ENCODE peak calls at places on chromosomes 16 and 17, in eight cellular contexts. P is sigmoid colon; W is uterus; K is CD8-positive, alpha-beta T cell; X is bronchial epithelial cell; F is upper lobe of left lung; O is fibroblast of the aortic adventitia; S is HL-60. N is an unnamed sample.
A peak's percentile ranks its signal among the peaks of the same experiment; 100 is the strongest.

GRCh38 chr16:66346221-66346620 is 20.3 kb upstream of the CDH5 start:
- DNase-seq in P (no peak), S (no peak), K (no peak), X (no peak), W (no peak), O (no peak), F (no peak), N (no peak)

GRCh38 chr16:29712770-29713169 is 33.0 kb downstream of the C16orf54 start:
- DNase-seq in S (no peak), X (no peak), W (no peak), O (no peak), P (no peak), K (no peak), F (no peak), N (no peak)

GRCh38 chr17:79849953-79850352 is 10.7 kb upstream of the CBX4 start:
- DNase-seq in P (no peak), K (no peak), O (no peak), X (no peak), F (no peak), S (no peak), W (no peak), N (no peak)

GRCh38 chr17:31225831-31226230 is 71.2 kb downstream of the OMG start:
- DNase-seq in K (no peak), S (no peak), F (no peak), O (no peak), X (no peak), W (no peak), P (no peak), N (no peak)

GRCh38 chr16:4263504-4264436 is 9.1 kb downstream of the TFAP4 start:
- DNase-seq in F (peak; percentile 38), P (peak; percentile 96), O (peak; percentile 94), X (no peak), W (peak; percentile 92), K (no peak), S (no peak), N (peak; percentile 97)

GRCh38 chr17:78108726-78109488 is 19.6 kb downstream of the TMC6 start:
- DNase-seq in W (no peak), S (no peak), F (no peak), K (no peak), X (no peak), O (no peak), P (peak; percentile 58), N (no peak)

GRCh38 chr17:32609085-32609484 is 122.3 kb downstream of the CDK5R1 start:
- DNase-seq in K (peak; percentile 64), W (no peak), X (peak; percentile 52), S (peak; percentile 87), F (peak; percentile 60), O (no peak), P (no peak), N (peak; percentile 27)

GRCh38 chr17:10276436-10276835 is 78.0 kb upstream of the GAS7 start:
- DNase-seq in F (no peak), P (no peak), W (no peak), O (no peak), K (no peak), X (no peak), S (no peak), N (no peak)

DNA sequence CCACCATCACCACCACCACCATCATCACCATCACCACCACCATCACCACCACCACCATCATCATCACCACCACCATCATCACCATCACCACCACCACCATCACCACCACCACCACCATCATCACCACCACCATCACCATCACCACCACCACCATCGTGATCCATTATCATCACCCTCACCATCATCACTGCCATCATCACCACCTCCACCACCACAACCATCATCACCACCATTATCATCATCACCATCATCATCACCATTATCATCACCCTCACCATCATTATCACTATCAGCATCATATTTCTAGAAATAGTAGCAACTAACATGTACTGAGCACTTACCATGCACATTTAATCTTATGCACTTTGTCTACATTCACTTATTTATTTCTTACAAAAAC is 94.9 kb downstream of the C16orf95 start:
- DNase-seq in F (no peak), W (no peak), O (no peak), K (no peak), P (no peak), X (no peak), S (no peak), N (no peak)
- H3K4me3 ChIP-seq in F (no peak overlapping the region), W (no peak overlapping the region), O (no peak overlapping the region), K (no peak overlapping the region), P (no peak overlapping the region), X (no peak overlapping the region), S (no peak overlapping the region), N (no peak overlapping the region)

DNA sequence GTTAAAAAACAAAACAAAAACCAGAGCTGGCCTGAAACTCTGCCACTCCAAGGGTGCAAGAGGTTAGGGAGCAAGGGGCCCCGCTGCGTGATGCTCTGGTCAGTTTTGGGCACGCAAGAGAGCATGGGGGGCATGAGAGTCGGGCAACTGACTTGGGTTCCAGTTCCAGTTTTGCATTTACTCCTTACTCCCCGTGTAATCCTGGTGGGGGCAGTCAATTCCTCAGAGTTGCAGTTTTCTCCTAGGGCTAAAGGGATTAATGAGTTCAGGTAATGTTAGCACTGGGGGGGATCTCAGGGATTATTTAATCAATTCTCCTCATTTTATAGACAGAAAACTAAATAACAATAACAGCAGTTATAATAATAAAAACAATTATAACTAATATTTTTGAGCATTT is 72.9 kb upstream of the PMFBP1 start:
- DNase-seq in W (no peak), P (no peak), K (no peak), X (no peak), O (no peak), S (no peak), F (no peak), N (no peak)
- TF ChIP-seq CTCF in W (no peak), P (no peak), K (no peak), X (peak; percentile 5), O (peak; percentile 14), S (no peak), F (no peak), N (no peak)

GRCh38 chr16:85046957-85047866 is 19.6 kb downstream of the KIAA0513 start:
- DNase-seq in P (no peak), S (no peak), K (no peak), W (no peak), X (no peak), O (no peak), F (peak; percentile 80), N (no peak)

GRCh38 chr16:85046472-85046916 is 18.9 kb downstream of the KIAA0513 start:
- DNase-seq in F (no peak), P (no peak), W (no peak), O (no peak), X (no peak), S (no peak), K (no peak), N (no peak)

GRCh38 chr16:85048921-85049562 is 21.4 kb downstream of the KIAA0513 start:
- DNase-seq in W (no peak), K (no peak), O (no peak), S (no peak), P (no peak), F (no peak), X (no peak), N (no peak)

GRCh38 chr16:85049864-85050263 is 22.3 kb downstream of the KIAA0513 start:
- DNase-seq in F (no peak), S (no peak), X (no peak), P (no peak), W (no peak), K (no peak), O (no peak), N (no peak)

DNA sequence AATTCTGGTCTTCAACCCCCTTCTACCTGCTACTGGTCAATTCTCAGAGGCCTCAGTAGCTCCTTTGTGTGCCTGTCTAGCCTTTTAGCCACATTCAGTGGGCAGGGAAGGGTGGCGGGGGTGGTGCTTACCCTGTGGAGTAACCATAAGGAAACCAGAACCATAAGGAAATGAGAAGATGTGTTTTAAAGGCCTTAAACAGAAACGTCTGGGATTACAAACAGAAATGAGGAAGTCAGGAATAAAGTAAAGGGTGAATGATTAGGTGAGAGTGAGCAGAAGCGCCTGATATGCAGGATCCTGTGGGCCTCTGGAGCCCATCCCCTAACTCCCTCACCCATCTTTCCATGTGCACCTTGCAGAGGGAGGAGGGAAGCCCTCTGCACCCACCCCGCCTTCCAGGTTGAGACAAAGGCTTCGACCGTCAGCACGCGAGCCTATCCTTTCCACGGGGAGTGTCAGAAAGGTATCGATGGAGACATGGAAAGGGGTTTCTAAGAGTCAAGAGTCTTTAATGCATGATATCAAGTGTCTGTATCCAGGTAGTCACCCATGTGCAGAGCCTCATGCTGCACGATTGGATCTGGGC is 20.4 kb downstream of the KIAA0513 start:
- DNase-seq in F (peak; percentile 58), W (no peak), K (no peak), O (no peak), S (peak; percentile 38), X (no peak), P (no peak), N (no peak)
- H3K4me3 ChIP-seq in F (peak overlapping the region; percentile 12), W (no peak overlapping the region), K (no peak overlapping the region), O (no peak overlapping the region), S (no peak overlapping the region), X (no peak overlapping the region), P (no peak overlapping the region), N (no peak overlapping the region)

GRCh38 chr17:19567216-19568015 is 33.8 kb downstream of the SLC47A1 start:
- DNase-seq in W (no peak), X (no peak), P (no peak), K (no peak), O (no peak), S (no peak), F (no peak), N (no peak)
- TF ChIP-seq CTCF in W (no peak), X (no peak), P (no peak), K (no peak), O (no peak), S (no peak), F (no peak), N (no peak)

DNA sequence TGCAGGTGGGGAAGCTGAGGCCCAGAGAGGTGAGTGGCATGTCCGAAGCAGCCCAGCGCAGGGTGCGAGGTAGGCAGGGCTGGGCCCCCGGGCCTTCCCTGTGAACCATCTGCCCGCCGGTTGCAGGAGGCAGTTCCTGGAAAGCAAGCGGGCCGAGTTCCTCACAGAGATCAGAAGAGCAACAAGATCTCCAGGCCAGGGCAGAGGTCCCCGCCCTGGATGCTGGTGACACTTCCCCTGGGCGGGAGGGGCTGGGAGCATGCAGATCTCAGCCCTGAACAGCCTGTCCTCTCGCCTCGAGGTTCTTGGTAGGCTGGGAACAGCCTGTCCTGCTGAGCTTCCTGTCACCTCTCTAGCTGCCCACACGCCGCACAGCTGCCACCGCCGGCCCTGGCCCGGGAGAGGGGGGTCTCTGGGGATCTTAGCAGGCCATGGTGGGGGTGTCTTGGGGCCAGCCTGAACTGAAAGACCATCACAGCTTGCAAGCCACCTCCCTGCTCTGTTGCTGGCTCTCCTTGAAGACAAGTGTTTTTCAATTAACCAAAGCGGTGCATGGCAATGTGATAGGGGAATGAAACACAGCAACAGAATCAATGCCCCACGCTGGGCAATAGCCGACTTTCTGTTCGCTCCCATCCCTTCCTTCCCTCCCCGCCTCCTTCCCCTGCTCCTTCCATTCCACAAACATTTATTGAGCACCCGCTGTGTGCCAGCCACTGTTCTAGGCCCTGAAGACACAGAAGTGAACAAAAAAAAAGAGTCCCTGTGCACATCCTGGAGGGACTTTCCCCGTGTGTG is 31.7 kb downstream of the SOCS1 start:
- DNase-seq in K (peak; percentile 39), S (peak; percentile 83), P (peak; percentile 86), X (no peak), F (peak; percentile 94), O (no peak), W (peak; percentile 41), N (no peak)
- H3K4me3 ChIP-seq in K (no peak overlapping the region), S (no peak overlapping the region), P (no peak overlapping the region), X (no peak overlapping the region), F (no peak overlapping the region), O (no peak overlapping the region), W (no peak overlapping the region), N (no peak overlapping the region)

GRCh38 chr16:87608400-87608985 is 6.2 kb downstream of the JPH3 start:
- DNase-seq in W (peak; percentile 28), K (peak; percentile 20), O (peak; percentile 68), X (peak; percentile 14), P (no peak), S (no peak), F (no peak), N (peak; percentile 45)
- TF ChIP-seq CTCF in W (no peak), K (no peak), O (no peak), X (no peak), P (no peak), S (no peak), F (no peak), N (no peak)

N was measured in AG10803.